ENCODE peak calls at places on chromosomes 1 and 21, in four cellular contexts. O is Panc1, N is A549, J is heart right ventricle. Z is an unnamed sample.

GRCh38 chr1:170593612-170594011 is 61.6 kb downstream of the GORAB start:
- DNase-seq in O (no peak), N (no peak), J (no peak), Z (no peak)

GRCh38 chr1:219041819-219042218 is 131.9 kb upstream of the LYPLAL1 start:
- DNase-seq in O (no peak), N (no peak), J (peak; percentile 10), Z (no peak)

GRCh38 chr1:240936911-240937668 is 325.1 kb upstream of the GREM2 start:
- DNase-seq in O (no peak), N (no peak), J (no peak), Z (no peak)

GRCh38 chr1:221839794-221840395 is 98.0 kb upstream of the DUSP10 start:
- DNase-seq in O (no peak), N (peak; percentile 75), J (peak; percentile 29), Z (peak; percentile 93)

GRCh38 chr1:59214764-59215208 is 82.1 kb upstream of the FGGY start:
- DNase-seq in O (no peak), N (no peak), J (no peak), Z (no peak)

GRCh38 chr21:44952929-44953627 is 13.2 kb downstream of the SLX9 start:
- DNase-seq in O (no peak), N (no peak), J (no peak), Z (no peak)

GRCh38 chr1:103448560-103448959 is 76.9 kb upstream of the RNPC3 start:
- DNase-seq in O (no peak), N (no peak), J (no peak), Z (no peak)

GRCh38 chr21:35243171-35243570 is 194.1 kb upstream of the RUNX1 start:
- DNase-seq in O (no peak), N (no peak), J (no peak), Z (no peak)

GRCh38 chr21:39523398-39523797 is 71.6 kb downstream of the SH3BGR start:
- DNase-seq in O (no peak), N (no peak), J (peak; percentile 36), Z (no peak)

GRCh38 chr1:5891736-5892135 is 100.5 kb downstream of the NPHP4 start:
- DNase-seq in O (no peak), N (no peak), J (no peak), Z (no peak)

GRCh38 chr1:36710008-36710407 is 227.3 kb upstream of the CSF3R start:
- DNase-seq in O (no peak), N (no peak), J (no peak), Z (no peak)

GRCh38 chr1:184773762-184774320 is 19.2 kb upstream of the EDEM3 start:
- DNase-seq in O (no peak), N (no peak), J (no peak), Z (no peak)

GRCh38 chr1:179814513-179814838 is 63.1 kb downstream of the TOR1AIP2 start:
- DNase-seq in O (no peak), N (no peak), J (no peak), Z (peak; percentile 47)

GRCh38 chr1:187185389-187185788 is 356.6 kb downstream of the PLA2G4A start:
- DNase-seq in O (no peak), N (no peak), J (no peak), Z (no peak)

GRCh38 chr1:67893126-67893495 is 59.8 kb upstream of the GNG12 start:
- DNase-seq in O (no peak), N (no peak), J (no peak), Z (no peak)

GRCh38 chr21:25635310-25635709 is 3.7 kb upstream of the JAM2 start:
- DNase-seq in O (no peak), N (no peak), J (no peak), Z (no peak)

GRCh38 chr21:29334717-29335428 is 36.2 kb downstream of the BACH1 start:
- DNase-seq in O (no peak), N (no peak), J (no peak), Z (no peak)

GRCh38 chr1:221164029-221164428 is 284.8 kb downstream of the HLX start:
- DNase-seq in O (no peak), N (no peak), J (no peak), Z (no peak)

GRCh38 chr1:151314137-151314875 is 12.9 kb downstream of the PI4KB start:
- DNase-seq in O (no peak), N (peak; percentile 38), J (peak; percentile 78), Z (no peak)

GRCh38 chr1:226736001-226736907 is 2.8 kb downstream of the ITPKB start:
- DNase-seq in O (no peak), N (no peak), J (peak; percentile 51), Z (no peak)

GRCh38 chr21:34938079-34938764 is 110.9 kb downstream of the RUNX1 start:
- DNase-seq in O (no peak), N (no peak), J (no peak), Z (no peak)

GRCh38 chr1:3906672-3907020 is 6.6 kb upstream of the C1orf174 start:
- DNase-seq in O (no peak), N (no peak), J (no peak), Z (peak; percentile 51)

GRCh38 chr1:219533280-219533679 is 79.6 kb downstream of the ZC3H11B start:
- DNase-seq in O (no peak), N (no peak), J (no peak), Z (no peak)

GRCh38 chr1:21323091-21323490 is 32.8 kb upstream of the ECE1 start:
- DNase-seq in O (no peak), N (peak; percentile 41), J (peak; percentile 77), Z (no peak)

GRCh38 chr21:36169465-36170128 is 13.0 kb downstream of the DOP1B start:
- DNase-seq in O (no peak), N (no peak), J (no peak), Z (no peak)

GRCh38 chr1:35220976-35221375 is 28.0 kb upstream of the SFPQ start:
- DNase-seq in O (no peak), N (peak; percentile 45), J (no peak), Z (no peak)

GRCh38 chr1:5908461-5909375 is 83.5 kb downstream of the NPHP4 start:
- DNase-seq in O (no peak), N (no peak), J (no peak), Z (no peak)

GRCh38 chr1:1847501-1848289 is 43.2 kb downstream of the GNB1 start:
- DNase-seq in O (no peak), N (no peak), J (no peak), Z (peak; percentile 2)

GRCh38 chr1:6246497-6247295 is 2.7 kb downstream of the HES3 start:
- DNase-seq in O (peak; percentile 51), N (peak; percentile 86), J (peak; percentile 81), Z (peak; percentile 85)

GRCh38 chr1:2404890-2405511 is 7.4 kb downstream of the PEX10 start:
- DNase-seq in O (no peak), N (no peak), J (no peak), Z (no peak)

GRCh38 chr1:8941906-8942305 is 3.8 kb upstream of the CA6 start:
- DNase-seq in O (peak; percentile 58), N (peak; percentile 47), J (no peak), Z (no peak)

GRCh38 chr1:192118881-192119280 is 39.4 kb upstream of the RGS18 start:
- DNase-seq in O (no peak), N (no peak), J (no peak), Z (no peak)

DNA sequence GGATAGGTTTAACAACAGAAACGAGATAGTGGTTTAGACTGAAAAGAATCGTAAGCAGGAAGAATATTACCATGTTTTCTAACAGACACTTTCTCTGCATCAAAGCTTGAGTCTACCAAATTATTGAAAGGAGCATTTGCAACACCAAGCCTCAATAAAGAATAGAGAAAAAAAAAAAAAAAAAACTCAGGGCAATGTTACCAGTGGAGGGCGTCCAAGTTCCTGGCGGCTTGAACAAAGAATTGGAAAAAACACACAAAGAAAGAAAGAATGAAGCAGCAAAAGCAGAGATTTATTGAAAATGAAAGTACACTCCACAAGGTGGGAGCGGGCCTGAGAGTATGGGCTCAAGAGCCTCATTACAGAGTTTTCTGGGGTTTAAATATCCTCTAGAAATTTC is 686.5 kb upstream of the ADGRL2 start:
- DNase-seq in O (no peak), N (no peak), J (no peak), Z (no peak)
- TF ChIP-seq CTCF in O (no peak), N (no peak), J (no peak), Z (peak; percentile 12)

DNA sequence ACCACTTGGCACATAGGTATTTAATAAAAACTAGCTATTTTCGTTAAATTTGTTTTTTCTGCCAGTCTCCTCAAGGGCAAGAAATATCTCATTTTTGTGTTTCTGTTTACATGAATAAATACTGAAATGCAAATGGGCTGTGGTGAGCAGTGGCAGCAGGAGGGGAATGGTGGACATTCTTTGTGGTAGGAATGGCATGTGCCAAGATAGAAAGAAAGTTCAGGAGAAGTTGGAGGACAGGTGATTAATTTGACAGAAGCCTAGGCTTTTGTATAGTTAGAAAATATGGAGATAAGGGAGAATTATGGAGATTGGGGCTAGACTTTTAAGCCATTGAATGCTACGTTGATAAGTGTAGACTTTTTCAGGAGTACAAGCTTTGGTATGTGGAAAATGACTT is 8.6 kb downstream of the RAP1A start:
- DNase-seq in O (no peak), N (no peak), J (no peak), Z (no peak)
- H3K4me1 ChIP-seq in O (no peaks in the 10 kb centered on the region), N (no peaks in the 10 kb centered on the region), J (peaks cover 84% of the 10 kb centered on the region), Z (no peaks in the 10 kb centered on the region)

GRCh38 chr1:51265618-51266017 is 29.5 kb downstream of the RNF11 start:
- DNase-seq in O (no peak), N (no peak), J (no peak), Z (no peak)

GRCh38 chr1:51268675-51269033 is 32.6 kb downstream of the RNF11 start:
- DNase-seq in O (no peak), N (no peak), J (no peak), Z (no peak)

GRCh38 chr1:51266181-51266580 is 30.1 kb downstream of the RNF11 start:
- DNase-seq in O (no peak), N (no peak), J (no peak), Z (no peak)

GRCh38 chr1:51264470-51264869 is 28.4 kb downstream of the RNF11 start:
- DNase-seq in O (no peak), N (no peak), J (peak; percentile 14), Z (no peak)

GRCh38 chr1:51266791-51267190 is 30.7 kb downstream of the RNF11 start:
- DNase-seq in O (no peak), N (no peak), J (no peak), Z (no peak)
- TF ChIP-seq CTCF in O (no peak), N (no peak), J (no peak), Z (no peak)

GRCh38 chr1:174079796-174080195 is 57.6 kb upstream of the RC3H1 start:
- DNase-seq in O (no peak), N (no peak), J (no peak), Z (no peak)
- H3K4me1 ChIP-seq in O (no peaks in the 10 kb centered on the region), N (peaks cover 7% of the 10 kb centered on the region), J (no peaks in the 10 kb centered on the region), Z (no peaks in the 10 kb centered on the region)

DNA sequence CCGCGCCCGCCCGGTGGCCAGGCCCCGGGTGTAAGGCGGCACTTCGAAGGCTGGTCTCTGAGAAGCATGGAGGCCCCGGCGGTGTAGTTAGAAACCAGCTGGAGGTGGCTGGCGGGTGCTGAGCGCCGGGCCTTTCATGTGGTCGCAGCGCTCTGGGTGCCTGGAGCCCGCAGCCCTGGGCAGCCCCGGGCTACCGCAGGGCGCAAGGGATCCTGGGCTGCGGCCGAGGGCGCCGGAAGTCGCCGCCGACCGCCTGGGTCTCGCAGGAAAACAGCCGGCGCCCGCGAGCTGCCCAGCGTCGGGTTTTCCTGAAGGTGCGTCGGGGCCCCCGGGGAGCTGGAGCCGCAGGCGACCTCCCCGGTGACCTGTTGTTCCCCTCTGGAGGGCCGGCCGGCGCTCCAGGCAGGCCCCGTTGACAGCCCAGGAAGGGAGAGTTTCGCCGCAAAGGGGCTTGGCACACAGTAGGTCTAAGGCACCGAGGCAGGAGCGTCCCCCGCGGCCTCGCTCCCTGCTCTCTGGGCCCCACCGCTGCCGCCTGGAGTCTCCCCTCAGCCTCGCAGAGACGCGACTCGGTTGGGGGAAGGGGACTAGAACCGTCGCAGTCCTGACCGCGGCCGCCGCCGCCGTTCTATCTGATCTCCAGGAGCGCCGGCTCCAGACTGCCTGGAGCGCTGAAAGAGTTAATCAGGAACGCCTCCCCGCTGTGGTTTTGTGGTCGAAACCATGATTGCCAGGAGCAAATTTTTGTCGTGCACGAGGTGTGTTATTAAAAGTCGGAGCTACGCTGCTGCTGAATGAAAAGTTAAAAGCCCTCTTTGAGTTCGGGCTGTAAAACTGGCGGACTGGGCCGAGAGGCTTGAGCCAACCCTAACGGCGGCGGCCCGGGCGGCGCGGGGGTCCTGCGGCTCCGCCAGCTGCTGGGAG is 2.8 kb downstream of the GRHL3 start:
- DNase-seq in O (no peak), N (no peak), J (peak; percentile 16), Z (peak; percentile 90)
- TF ChIP-seq CTCF in O (no peak), N (no peak), J (no peak), Z (no peak)